ENCODE peak calls at places on chromosomes 6 and 20, in nine cellular contexts. Z is left ventricle myocardium inferior; U is Right ventricle myocardium inferior; S is ACHN; E is T-cell; N is brain microvascular endothelial cell; A is mucosa of descending colon; I is stimulated activated CD4-positive, alpha-beta T cell treated with anti-CD3 and anti-CD28 coated beads, TNF-alpha, amount 100 ng/mL, for 4 hours; P is left lung. M is an unnamed sample.

GRCh38 chr6:5151295-5151954 is 66.3 kb downstream of the PPP1R3G start:
- DNase-seq in Z (no peak), U (no peak), S (no peak), E (no peak), N (no peak), A (no peak), I (no peak), P (no peak), M (no peak)

GRCh38 chr6:147950623-147950987 is 392.0 kb upstream of the SASH1 start:
- DNase-seq in Z (peak), U (no peak), S (no peak), E (no peak), N (peak), A (no peak), I (no peak), P (no peak), M (no peak)

GRCh38 chr6:169502445-169502844 is 199.4 kb downstream of the WDR27 start:
- DNase-seq in Z (no peak), U (no peak), S (no peak), E (no peak), N (no peak), A (no peak), I (no peak), P (no peak), M (no peak)

GRCh38 chr20:52230406-52230805 is 38.8 kb upstream of the ZFP64 start:
- DNase-seq in Z (no peak), U (no peak), S (no peak), E (no peak), N (peak), A (peak), I (no peak), P (no peak), M (no peak)

GRCh38 chr6:111803804-111804203 is 69.4 kb downstream of the FYN start:
- DNase-seq in Z (no peak), U (no peak), S (no peak), E (no peak), N (no peak), A (no peak), I (no peak), P (no peak), M (no peak)

GRCh38 chr6:114707081-114707480 is 364.3 kb upstream of the HS3ST5 start:
- DNase-seq in Z (no peak), U (no peak), S (no peak), E (no peak), N (no peak), A (no peak), I (no peak), P (no peak), M (no peak)

GRCh38 chr6:68196645-68197044 is 438.4 kb upstream of the ADGRB3 start:
- DNase-seq in Z (no peak), U (no peak), S (peak), E (no peak), N (peak), A (no peak), I (no peak), P (no peak), M (no peak)

GRCh38 chr20:11917663-11918062 is at the start of gene BTBD3:
- DNase-seq in Z (peak), U (peak), S (peak), E (no peak), N (peak), A (peak), I (no peak), P (peak), M (no peak)

GRCh38 chr6:117440558-117441525 is 15.1 kb upstream of the ROS1 start:
- DNase-seq in Z (no peak), U (no peak), S (no peak), E (no peak), N (peak), A (no peak), I (no peak), P (no peak), M (no peak)

GRCh38 chr6:158506577-158506976 is 53.3 kb upstream of the TMEM181 start:
- DNase-seq in Z (no peak), U (no peak), S (peak), E (no peak), N (no peak), A (peak), I (no peak), P (no peak), M (no peak)